ENCODE peak calls at places on chromosome 1, in four cellular contexts. Z is CD4-positive, CD25-positive, alpha-beta regulatory T cell; M is prostate gland; P is Peyer's patch. O is an unnamed sample.

GRCh38 chr1:24253569-24253968 is 65.6 kb upstream of the GRHL3 start:
- DNase-seq in Z (no peak), M (no peak), P (no peak), O (no peak)

GRCh38 chr1:201172999-201173610 is 17.5 kb upstream of the IGFN1 start:
- DNase-seq in Z (no peak), M (no peak), P (no peak), O (no peak)

GRCh38 chr1:156233421-156234127 is 8.4 kb upstream of the BGLAP start:
- DNase-seq in Z (no peak), M (no peak), P (no peak), O (no peak)

GRCh38 chr1:160838876-160839275 is 23.8 kb downstream of the CD244 start:
- DNase-seq in Z (no peak), M (no peak), P (no peak), O (no peak)

GRCh38 chr1:27891196-27891889 is 19.0 kb downstream of the THEMIS2 start:
- DNase-seq in Z (peak; percentile 59), M (no peak), P (peak; percentile 84), O (no peak)

GRCh38 chr1:21935393-21935804 is 1.7 kb downstream of the HSPG2 start:
- DNase-seq in Z (no peak), M (no peak), P (no peak), O (no peak)

GRCh38 chr1:2314297-2314802 is 77.0 kb downstream of the MORN1 start:
- DNase-seq in Z (no peak), M (no peak), P (peak; percentile 70), O (no peak)

GRCh38 chr1:93556291-93556690 is 108.4 kb downstream of the FNBP1L start:
- DNase-seq in Z (no peak), M (no peak), P (no peak), O (no peak)

GRCh38 chr1:214640431-214641213 is 37.6 kb downstream of the CENPF start:
- DNase-seq in Z (peak; percentile 50), M (no peak), P (no peak), O (no peak)

GRCh38 chr1:92759361-92759760 is 25.5 kb downstream of the EVI5 start:
- DNase-seq in Z (no peak), M (no peak), P (no peak), O (no peak)

GRCh38 chr1:246971322-246971721 is 36.5 kb downstream of the ZNF695 start:
- DNase-seq in Z (peak; percentile 27), M (peak; percentile 25), P (peak; percentile 64), O (no peak)

GRCh38 chr1:183180213-183180612 is 5.9 kb upstream of the LAMC2 start:
- DNase-seq in Z (no peak), M (peak; percentile 74), P (peak; percentile 49), O (no peak)

GRCh38 chr1:18142471-18142870 is 34.9 kb downstream of the IGSF21 start:
- DNase-seq in Z (no peak), M (no peak), P (no peak), O (no peak)

GRCh38 chr1:31795801-31796621 is 19.8 kb downstream of the SPOCD1 start:
- DNase-seq in Z (no peak), M (no peak), P (peak; percentile 43), O (no peak)

GRCh38 chr1:9020325-9020724 is 5.9 kb downstream of the SLC2A7 start:
- DNase-seq in Z (no peak), M (no peak), P (no peak), O (no peak)

GRCh38 chr1:244048566-244049141 is 2.4 kb upstream of the ZBTB18 start:
- DNase-seq in Z (no peak), M (no peak), P (no peak), O (no peak)

GRCh38 chr1:218494449-218494852 is 149.3 kb downstream of the TGFB2 start:
- DNase-seq in Z (no peak), M (no peak), P (no peak), O (no peak)

GRCh38 chr1:23369335-23370013 is at the start of gene ZNF436:
- DNase-seq in Z (peak; percentile 37), M (peak; percentile 85), P (peak; percentile 76), O (no peak)

GRCh38 chr1:65965112-65965511 is 172.4 kb downstream of the PDE4B start:
- DNase-seq in Z (no peak), M (no peak), P (no peak), O (no peak)

GRCh38 chr1:40736085-40736531 is 44.6 kb downstream of the NFYC start:
- DNase-seq in Z (no peak), M (no peak), P (no peak), O (no peak)

GRCh38 chr1:209710098-209710497 is 5.5 kb downstream of the HSD11B1 start:
- DNase-seq in Z (peak; percentile 30), M (no peak), P (no peak), O (no peak)

GRCh38 chr1:230691615-230692014 is 22.3 kb downstream of the AGT start:
- DNase-seq in Z (no peak), M (no peak), P (no peak), O (no peak)

GRCh38 chr1:43881415-43881814 is 52.2 kb upstream of the ARTN start:
- DNase-seq in Z (no peak), M (no peak), P (no peak), O (no peak)

GRCh38 chr1:16164821-16165364 is 9.0 kb upstream of the EPHA2 start:
- DNase-seq in Z (no peak), M (no peak), P (no peak), O (no peak)

GRCh38 chr1:6454856-6455751 is 10.9 kb downstream of the TNFRSF25 start:
- DNase-seq in Z (peak; percentile 53), M (no peak), P (no peak), O (peak; percentile 51)

GRCh38 chr1:98704474-98704873 is 43.0 kb downstream of the SNX7 start:
- DNase-seq in Z (peak; percentile 1), M (no peak), P (no peak), O (no peak)

DNA sequence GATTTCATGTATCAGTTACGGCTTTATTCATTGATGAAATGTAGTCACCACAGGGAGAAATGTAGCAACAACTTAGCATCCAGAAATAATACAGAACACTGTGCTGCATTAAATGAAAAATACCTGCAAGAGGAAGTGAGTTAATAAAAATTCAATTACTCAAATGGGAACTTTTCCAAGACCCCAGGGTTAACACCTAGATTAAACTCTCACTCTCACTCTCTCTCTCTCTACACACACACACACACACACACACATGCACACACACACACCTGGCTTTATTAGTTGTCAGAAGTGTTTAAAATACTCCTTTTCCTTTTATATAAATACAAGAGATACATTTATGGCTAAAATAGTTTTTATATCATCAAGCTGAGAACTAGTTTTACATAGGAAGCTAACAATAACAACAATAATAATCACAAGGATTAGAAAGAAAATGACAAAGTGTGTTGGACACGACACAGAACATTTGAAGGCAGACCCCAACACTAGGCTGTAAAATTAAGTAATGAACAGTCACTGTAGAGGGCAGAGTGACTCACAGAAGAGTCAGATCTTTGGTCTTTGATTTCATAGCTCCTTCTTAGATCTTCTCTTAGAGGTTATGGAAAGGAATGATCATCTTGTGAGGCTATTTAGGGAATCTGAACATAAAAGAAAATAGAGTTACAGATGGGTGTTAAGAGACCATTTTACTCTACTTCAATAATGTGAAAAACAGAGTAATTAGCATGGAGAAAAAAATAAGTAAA is 1266.0 kb upstream of the ADGRL2 start:
- DNase-seq in Z (no peak), M (no peak), P (no peak), O (no peak)
- H3K9me3 ChIP-seq in Z (no peaks in the 10 kb centered on the region), M (no peaks in the 10 kb centered on the region), P (no peaks in the 10 kb centered on the region), O (no peaks in the 10 kb centered on the region)

GRCh38 chr1:227654858-227655752 is 80.0 kb downstream of the JMJD4 start:
- DNase-seq in Z (no peak), M (no peak), P (no peak), O (no peak)
- H3K9me3 ChIP-seq in Z (peaks cover 95% of the 10 kb centered on the region), M (peaks cover 6% of the 10 kb centered on the region), P (peaks cover 9% of the 10 kb centered on the region), O (peaks cover 51% of the 10 kb centered on the region)

GRCh38 chr1:4703646-4704045 is 49.2 kb downstream of the AJAP1 start:
- DNase-seq in Z (no peak), M (no peak), P (no peak), O (no peak)
- H3K9me3 ChIP-seq in Z (no peaks in the 10 kb centered on the region), M (no peaks in the 10 kb centered on the region), P (no peaks in the 10 kb centered on the region), O (no peaks in the 10 kb centered on the region)

GRCh38 chr1:227712648-227713047 is 22.5 kb downstream of the JMJD4 start:
- DNase-seq in Z (no peak), M (no peak), P (no peak), O (no peak)
- H3K9me3 ChIP-seq in Z (peaks cover 14% of the 10 kb centered on the region), M (no peaks in the 10 kb centered on the region), P (no peaks in the 10 kb centered on the region), O (peaks cover 1% of the 10 kb centered on the region)

DNA sequence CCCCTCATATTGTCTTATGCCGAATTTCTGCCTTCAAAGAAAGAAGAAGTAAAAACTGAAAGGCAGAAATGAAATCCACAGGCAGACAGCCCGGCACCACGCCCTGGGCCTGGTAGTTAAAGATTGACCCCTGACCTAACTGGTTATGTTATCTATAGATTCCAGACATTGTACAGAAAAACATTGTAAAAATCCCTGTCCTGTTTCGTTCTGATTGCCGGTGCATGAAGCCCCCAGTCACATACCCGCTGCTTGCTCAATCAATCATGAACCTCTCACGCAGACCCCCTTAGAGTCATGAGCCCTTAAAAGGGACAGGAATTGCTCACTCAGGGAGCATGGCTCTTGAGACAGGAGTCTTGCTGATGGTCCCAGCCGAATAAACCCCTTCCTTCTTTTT is 49.3 kb downstream of the JMJD4 start:
- DNase-seq in Z (no peak), M (no peak), P (no peak), O (no peak)
- H3K9me3 ChIP-seq in Z (peaks cover 67% of the 10 kb centered on the region), M (no peaks in the 10 kb centered on the region), P (no peaks in the 10 kb centered on the region), O (peaks cover 5% of the 10 kb centered on the region)

GRCh38 chr1:39407496-39407888 is 83.9 kb upstream of the BMP8A start:
- DNase-seq in Z (no peak), M (no peak), P (no peak), O (no peak)
- H3K9me3 ChIP-seq in Z (no peaks in the 10 kb centered on the region), M (no peaks in the 10 kb centered on the region), P (no peaks in the 10 kb centered on the region), O (no peaks in the 10 kb centered on the region)

O was measured in T-helper 17 cell.